ENCODE peak calls at places on chromosomes 13 and 19, in ten cellular contexts. One of them, this sample, is unnamed.

GRCh38 chr19:35560677-35561076 is 2.8 kb downstream of the ATP4A start:
- DNase-seq in KBM-7: no peak
- DNase-seq in memory B cell: no peak
- DNase-seq in stimulated activated CD4-positive, alpha-beta T cell treated with anti-CD3 and anti-CD28 coated beads, Interleukin-2, amount 100 ng/mL, for 48 hours: no peak
- DNase-seq in DMS153: no peak
- DNase-seq in germinal center: no peak
- DNase-seq in naive thymus-derived CD4-positive, alpha-beta T cell: no peak
- DNase-seq in thoracic aorta: no peak
- DNase-seq in astrocyte of the spinal cord: no peak
- DNase-seq in iris pigment epithelial cell: no peak
- DNase-seq in this sample: no peak

GRCh38 chr19:29259153-29259552 is 46.2 kb upstream of the UQCRFS1 start:
- DNase-seq in KBM-7: peak
- DNase-seq in memory B cell: no peak
- DNase-seq in stimulated activated CD4-positive, alpha-beta T cell treated with anti-CD3 and anti-CD28 coated beads, Interleukin-2, amount 100 ng/mL, for 48 hours: no peak
- DNase-seq in DMS153: no peak
- DNase-seq in germinal center: no peak
- DNase-seq in naive thymus-derived CD4-positive, alpha-beta T cell: no peak
- DNase-seq in thoracic aorta: no peak
- DNase-seq in astrocyte of the spinal cord: no peak
- DNase-seq in iris pigment epithelial cell: no peak
- DNase-seq in this sample: no peak

GRCh38 chr19:8820234-8820633 is 11.9 kb downstream of the ZNF558 start:
- DNase-seq in KBM-7: no peak
- DNase-seq in memory B cell: no peak
- DNase-seq in stimulated activated CD4-positive, alpha-beta T cell treated with anti-CD3 and anti-CD28 coated beads, Interleukin-2, amount 100 ng/mL, for 48 hours: no peak
- DNase-seq in DMS153: no peak
- DNase-seq in germinal center: no peak
- DNase-seq in naive thymus-derived CD4-positive, alpha-beta T cell: no peak
- DNase-seq in thoracic aorta: no peak
- DNase-seq in astrocyte of the spinal cord: no peak
- DNase-seq in iris pigment epithelial cell: no peak
- DNase-seq in this sample: no peak

GRCh38 chr13:101211261-101211660 is 205.0 kb downstream of the NALCN start:
- DNase-seq in KBM-7: no peak
- DNase-seq in memory B cell: no peak
- DNase-seq in stimulated activated CD4-positive, alpha-beta T cell treated with anti-CD3 and anti-CD28 coated beads, Interleukin-2, amount 100 ng/mL, for 48 hours: no peak
- DNase-seq in DMS153: no peak
- DNase-seq in germinal center: no peak
- DNase-seq in naive thymus-derived CD4-positive, alpha-beta T cell: no peak
- DNase-seq in thoracic aorta: no peak
- DNase-seq in astrocyte of the spinal cord: peak
- DNase-seq in iris pigment epithelial cell: peak
- DNase-seq in this sample: no peak

GRCh38 chr19:33143897-33144405 is 12.0 kb downstream of the WDR88 start:
- DNase-seq in KBM-7: peak
- DNase-seq in memory B cell: peak
- DNase-seq in stimulated activated CD4-positive, alpha-beta T cell treated with anti-CD3 and anti-CD28 coated beads, Interleukin-2, amount 100 ng/mL, for 48 hours: peak
- DNase-seq in DMS153: peak
- DNase-seq in germinal center: peak
- DNase-seq in naive thymus-derived CD4-positive, alpha-beta T cell: peak
- DNase-seq in thoracic aorta: no peak
- DNase-seq in astrocyte of the spinal cord: peak
- DNase-seq in iris pigment epithelial cell: peak
- DNase-seq in this sample: peak

GRCh38 chr13:38577048-38577447 is 109.8 kb upstream of the FREM2 start:
- DNase-seq in KBM-7: no peak
- DNase-seq in memory B cell: no peak
- DNase-seq in stimulated activated CD4-positive, alpha-beta T cell treated with anti-CD3 and anti-CD28 coated beads, Interleukin-2, amount 100 ng/mL, for 48 hours: no peak
- DNase-seq in DMS153: no peak
- DNase-seq in germinal center: no peak
- DNase-seq in naive thymus-derived CD4-positive, alpha-beta T cell: no peak
- DNase-seq in thoracic aorta: no peak
- DNase-seq in astrocyte of the spinal cord: no peak
- DNase-seq in iris pigment epithelial cell: peak
- DNase-seq in this sample: no peak

GRCh38 chr13:46964789-46965527 is 68.1 kb upstream of the HTR2A start:
- DNase-seq in KBM-7: no peak
- DNase-seq in memory B cell: no peak
- DNase-seq in stimulated activated CD4-positive, alpha-beta T cell treated with anti-CD3 and anti-CD28 coated beads, Interleukin-2, amount 100 ng/mL, for 48 hours: no peak
- DNase-seq in DMS153: no peak
- DNase-seq in germinal center: no peak
- DNase-seq in naive thymus-derived CD4-positive, alpha-beta T cell: no peak
- DNase-seq in thoracic aorta: no peak
- DNase-seq in astrocyte of the spinal cord: peak
- DNase-seq in iris pigment epithelial cell: peak
- DNase-seq in this sample: peak

GRCh38 chr13:30808600-30808999 is 73.3 kb downstream of the ALOX5AP start:
- DNase-seq in KBM-7: no peak
- DNase-seq in memory B cell: no peak
- DNase-seq in stimulated activated CD4-positive, alpha-beta T cell treated with anti-CD3 and anti-CD28 coated beads, Interleukin-2, amount 100 ng/mL, for 48 hours: no peak
- DNase-seq in DMS153: no peak
- DNase-seq in germinal center: no peak
- DNase-seq in naive thymus-derived CD4-positive, alpha-beta T cell: no peak
- DNase-seq in thoracic aorta: no peak
- DNase-seq in astrocyte of the spinal cord: no peak
- DNase-seq in iris pigment epithelial cell: no peak
- DNase-seq in this sample: no peak

GRCh38 chr19:37966211-37967072 is 59.4 kb downstream of the SIPA1L3 start:
- DNase-seq in KBM-7: no peak
- DNase-seq in memory B cell: no peak
- DNase-seq in stimulated activated CD4-positive, alpha-beta T cell treated with anti-CD3 and anti-CD28 coated beads, Interleukin-2, amount 100 ng/mL, for 48 hours: no peak
- DNase-seq in DMS153: no peak
- DNase-seq in germinal center: no peak
- DNase-seq in naive thymus-derived CD4-positive, alpha-beta T cell: no peak
- DNase-seq in thoracic aorta: no peak
- DNase-seq in astrocyte of the spinal cord: peak
- DNase-seq in iris pigment epithelial cell: no peak
- DNase-seq in this sample: peak

GRCh38 chr13:29925457-29925856 is 75.0 kb upstream of the UBL3 start:
- DNase-seq in KBM-7: peak
- DNase-seq in memory B cell: no peak
- DNase-seq in stimulated activated CD4-positive, alpha-beta T cell treated with anti-CD3 and anti-CD28 coated beads, Interleukin-2, amount 100 ng/mL, for 48 hours: no peak
- DNase-seq in DMS153: peak
- DNase-seq in germinal center: no peak
- DNase-seq in naive thymus-derived CD4-positive, alpha-beta T cell: no peak
- DNase-seq in thoracic aorta: peak
- DNase-seq in astrocyte of the spinal cord: peak
- DNase-seq in iris pigment epithelial cell: peak
- DNase-seq in this sample: peak

GRCh38 chr19:43229315-43229714 is 23.9 kb upstream of the PSG4 start:
- DNase-seq in KBM-7: peak
- DNase-seq in memory B cell: no peak
- DNase-seq in stimulated activated CD4-positive, alpha-beta T cell treated with anti-CD3 and anti-CD28 coated beads, Interleukin-2, amount 100 ng/mL, for 48 hours: no peak
- DNase-seq in DMS153: no peak
- DNase-seq in germinal center: no peak
- DNase-seq in naive thymus-derived CD4-positive, alpha-beta T cell: no peak
- DNase-seq in thoracic aorta: no peak
- DNase-seq in astrocyte of the spinal cord: no peak
- DNase-seq in iris pigment epithelial cell: peak
- DNase-seq in this sample: no peak

GRCh38 chr19:13982773-13983172 is 23.3 kb downstream of the RFX1 start:
- DNase-seq in KBM-7: no peak
- DNase-seq in memory B cell: no peak
- DNase-seq in stimulated activated CD4-positive, alpha-beta T cell treated with anti-CD3 and anti-CD28 coated beads, Interleukin-2, amount 100 ng/mL, for 48 hours: no peak
- DNase-seq in DMS153: no peak
- DNase-seq in germinal center: no peak
- DNase-seq in naive thymus-derived CD4-positive, alpha-beta T cell: no peak
- DNase-seq in thoracic aorta: no peak
- DNase-seq in astrocyte of the spinal cord: no peak
- DNase-seq in iris pigment epithelial cell: no peak
- DNase-seq in this sample: no peak

GRCh38 chr19:35045667-35046300 is 4.3 kb downstream of the HPN start:
- DNase-seq in KBM-7: peak
- DNase-seq in memory B cell: no peak
- DNase-seq in stimulated activated CD4-positive, alpha-beta T cell treated with anti-CD3 and anti-CD28 coated beads, Interleukin-2, amount 100 ng/mL, for 48 hours: peak
- DNase-seq in DMS153: no peak
- DNase-seq in germinal center: peak
- DNase-seq in naive thymus-derived CD4-positive, alpha-beta T cell: peak
- DNase-seq in thoracic aorta: no peak
- DNase-seq in astrocyte of the spinal cord: no peak
- DNase-seq in iris pigment epithelial cell: peak
- DNase-seq in this sample: no peak

GRCh38 chr19:33434090-33434885 is 60.8 kb downstream of the CEBPG start:
- DNase-seq in KBM-7: no peak
- DNase-seq in memory B cell: no peak
- DNase-seq in stimulated activated CD4-positive, alpha-beta T cell treated with anti-CD3 and anti-CD28 coated beads, Interleukin-2, amount 100 ng/mL, for 48 hours: no peak
- DNase-seq in DMS153: no peak
- DNase-seq in germinal center: no peak
- DNase-seq in naive thymus-derived CD4-positive, alpha-beta T cell: no peak
- DNase-seq in thoracic aorta: no peak
- DNase-seq in astrocyte of the spinal cord: no peak
- DNase-seq in iris pigment epithelial cell: no peak
- DNase-seq in this sample: no peak

GRCh38 chr19:56252699-56253422 is 19.7 kb upstream of the EDDM13 start:
- DNase-seq in KBM-7: peak
- DNase-seq in memory B cell: peak
- DNase-seq in stimulated activated CD4-positive, alpha-beta T cell treated with anti-CD3 and anti-CD28 coated beads, Interleukin-2, amount 100 ng/mL, for 48 hours: peak
- DNase-seq in DMS153: peak
- DNase-seq in germinal center: peak
- DNase-seq in naive thymus-derived CD4-positive, alpha-beta T cell: peak
- DNase-seq in thoracic aorta: no peak
- DNase-seq in astrocyte of the spinal cord: peak
- DNase-seq in iris pigment epithelial cell: peak
- DNase-seq in this sample: peak

GRCh38 chr19:56350416-56351045 is 35.9 kb upstream of the ZSCAN5A start:
- DNase-seq in KBM-7: peak
- DNase-seq in memory B cell: peak
- DNase-seq in stimulated activated CD4-positive, alpha-beta T cell treated with anti-CD3 and anti-CD28 coated beads, Interleukin-2, amount 100 ng/mL, for 48 hours: peak
- DNase-seq in DMS153: no peak
- DNase-seq in germinal center: peak
- DNase-seq in naive thymus-derived CD4-positive, alpha-beta T cell: peak
- DNase-seq in thoracic aorta: no peak
- DNase-seq in astrocyte of the spinal cord: peak
- DNase-seq in iris pigment epithelial cell: peak
- DNase-seq in this sample: peak

GRCh38 chr13:110915874-110916670 is 1.2 kb upstream of the ANKRD10 start:
- DNase-seq in KBM-7: peak
- DNase-seq in memory B cell: no peak
- DNase-seq in stimulated activated CD4-positive, alpha-beta T cell treated with anti-CD3 and anti-CD28 coated beads, Interleukin-2, amount 100 ng/mL, for 48 hours: no peak
- DNase-seq in DMS153: peak
- DNase-seq in germinal center: peak
- DNase-seq in naive thymus-derived CD4-positive, alpha-beta T cell: no peak
- DNase-seq in thoracic aorta: no peak
- DNase-seq in astrocyte of the spinal cord: peak
- DNase-seq in iris pigment epithelial cell: peak
- DNase-seq in this sample: no peak

GRCh38 chr13:92224052-92224821 is 825.8 kb downstream of the GPC5 start:
- DNase-seq in KBM-7: peak
- DNase-seq in memory B cell: no peak
- DNase-seq in stimulated activated CD4-positive, alpha-beta T cell treated with anti-CD3 and anti-CD28 coated beads, Interleukin-2, amount 100 ng/mL, for 48 hours: no peak
- DNase-seq in DMS153: no peak
- DNase-seq in germinal center: no peak
- DNase-seq in naive thymus-derived CD4-positive, alpha-beta T cell: no peak
- DNase-seq in thoracic aorta: no peak
- DNase-seq in astrocyte of the spinal cord: peak
- DNase-seq in iris pigment epithelial cell: peak
- DNase-seq in this sample: peak

GRCh38 chr13:113110048-113110851 is 4.7 kb downstream of the F7 start:
- DNase-seq in KBM-7: no peak
- DNase-seq in memory B cell: no peak
- DNase-seq in stimulated activated CD4-positive, alpha-beta T cell treated with anti-CD3 and anti-CD28 coated beads, Interleukin-2, amount 100 ng/mL, for 48 hours: no peak
- DNase-seq in DMS153: no peak
- DNase-seq in germinal center: no peak
- DNase-seq in naive thymus-derived CD4-positive, alpha-beta T cell: no peak
- DNase-seq in thoracic aorta: no peak
- DNase-seq in astrocyte of the spinal cord: no peak
- DNase-seq in iris pigment epithelial cell: no peak
- DNase-seq in this sample: no peak

GRCh38 chr19:14611051-14611450 is 28.2 kb downstream of the CLEC17A start:
- DNase-seq in KBM-7: no peak
- DNase-seq in memory B cell: no peak
- DNase-seq in stimulated activated CD4-positive, alpha-beta T cell treated with anti-CD3 and anti-CD28 coated beads, Interleukin-2, amount 100 ng/mL, for 48 hours: no peak
- DNase-seq in DMS153: no peak
- DNase-seq in germinal center: no peak
- DNase-seq in naive thymus-derived CD4-positive, alpha-beta T cell: no peak
- DNase-seq in thoracic aorta: no peak
- DNase-seq in astrocyte of the spinal cord: no peak
- DNase-seq in iris pigment epithelial cell: no peak
- DNase-seq in this sample: no peak

GRCh38 chr13:83297591-83298305 is 584.5 kb downstream of the SLITRK1 start:
- DNase-seq in KBM-7: no peak
- DNase-seq in memory B cell: no peak
- DNase-seq in stimulated activated CD4-positive, alpha-beta T cell treated with anti-CD3 and anti-CD28 coated beads, Interleukin-2, amount 100 ng/mL, for 48 hours: no peak
- DNase-seq in DMS153: no peak
- DNase-seq in germinal center: no peak
- DNase-seq in naive thymus-derived CD4-positive, alpha-beta T cell: no peak
- DNase-seq in thoracic aorta: no peak
- DNase-seq in astrocyte of the spinal cord: no peak
- DNase-seq in iris pigment epithelial cell: peak
- DNase-seq in this sample: no peak

GRCh38 chr19:3977242-3978143 is 6.6 kb upstream of the DAPK3 start:
- DNase-seq in KBM-7: no peak
- DNase-seq in memory B cell: no peak
- DNase-seq in stimulated activated CD4-positive, alpha-beta T cell treated with anti-CD3 and anti-CD28 coated beads, Interleukin-2, amount 100 ng/mL, for 48 hours: no peak
- DNase-seq in DMS153: no peak
- DNase-seq in germinal center: no peak
- DNase-seq in naive thymus-derived CD4-positive, alpha-beta T cell: no peak
- DNase-seq in thoracic aorta: no peak
- DNase-seq in astrocyte of the spinal cord: no peak
- DNase-seq in iris pigment epithelial cell: no peak
- DNase-seq in this sample: no peak

GRCh38 chr13:52851153-52851962 is 2.9 kb upstream of the PCDH8 start:
- DNase-seq in KBM-7: no peak
- DNase-seq in memory B cell: no peak
- DNase-seq in stimulated activated CD4-positive, alpha-beta T cell treated with anti-CD3 and anti-CD28 coated beads, Interleukin-2, amount 100 ng/mL, for 48 hours: no peak
- DNase-seq in DMS153: peak
- DNase-seq in germinal center: no peak
- DNase-seq in naive thymus-derived CD4-positive, alpha-beta T cell: no peak
- DNase-seq in thoracic aorta: no peak
- DNase-seq in astrocyte of the spinal cord: peak
- DNase-seq in iris pigment epithelial cell: peak
- DNase-seq in this sample: no peak

GRCh38 chr13:100513987-100514670 is 74.5 kb downstream of the GGACT start:
- DNase-seq in KBM-7: no peak
- DNase-seq in memory B cell: no peak
- DNase-seq in stimulated activated CD4-positive, alpha-beta T cell treated with anti-CD3 and anti-CD28 coated beads, Interleukin-2, amount 100 ng/mL, for 48 hours: no peak
- DNase-seq in DMS153: peak
- DNase-seq in germinal center: no peak
- DNase-seq in naive thymus-derived CD4-positive, alpha-beta T cell: no peak
- DNase-seq in thoracic aorta: no peak
- DNase-seq in astrocyte of the spinal cord: peak
- DNase-seq in iris pigment epithelial cell: peak
- DNase-seq in this sample: no peak

GRCh38 chr13:95275322-95276118 is 25.7 kb downstream of the ABCC4 start:
- DNase-seq in KBM-7: no peak
- DNase-seq in memory B cell: no peak
- DNase-seq in stimulated activated CD4-positive, alpha-beta T cell treated with anti-CD3 and anti-CD28 coated beads, Interleukin-2, amount 100 ng/mL, for 48 hours: no peak
- DNase-seq in DMS153: no peak
- DNase-seq in germinal center: no peak
- DNase-seq in naive thymus-derived CD4-positive, alpha-beta T cell: no peak
- DNase-seq in thoracic aorta: no peak
- DNase-seq in astrocyte of the spinal cord: no peak
- DNase-seq in iris pigment epithelial cell: no peak
- DNase-seq in this sample: no peak

GRCh38 chr19:49231804-49232203 is 74.2 kb downstream of the TRPM4 start:
- DNase-seq in KBM-7: no peak
- DNase-seq in memory B cell: no peak
- DNase-seq in stimulated activated CD4-positive, alpha-beta T cell treated with anti-CD3 and anti-CD28 coated beads, Interleukin-2, amount 100 ng/mL, for 48 hours: no peak
- DNase-seq in DMS153: no peak
- DNase-seq in germinal center: no peak
- DNase-seq in naive thymus-derived CD4-positive, alpha-beta T cell: no peak
- DNase-seq in thoracic aorta: no peak
- DNase-seq in astrocyte of the spinal cord: no peak
- DNase-seq in iris pigment epithelial cell: no peak
- DNase-seq in this sample: no peak

GRCh38 chr19:11495481-11495880 is 10.2 kb downstream of the ZNF653 start:
- DNase-seq in KBM-7: no peak
- DNase-seq in memory B cell: no peak
- DNase-seq in stimulated activated CD4-positive, alpha-beta T cell treated with anti-CD3 and anti-CD28 coated beads, Interleukin-2, amount 100 ng/mL, for 48 hours: no peak
- DNase-seq in DMS153: no peak
- DNase-seq in germinal center: no peak
- DNase-seq in naive thymus-derived CD4-positive, alpha-beta T cell: no peak
- DNase-seq in thoracic aorta: no peak
- DNase-seq in astrocyte of the spinal cord: no peak
- DNase-seq in iris pigment epithelial cell: no peak
- DNase-seq in this sample: no peak

GRCh38 chr19:22893855-22894270 is 61.8 kb downstream of the ZNF723 start:
- DNase-seq in KBM-7: no peak
- DNase-seq in memory B cell: no peak
- DNase-seq in stimulated activated CD4-positive, alpha-beta T cell treated with anti-CD3 and anti-CD28 coated beads, Interleukin-2, amount 100 ng/mL, for 48 hours: no peak
- DNase-seq in DMS153: no peak
- DNase-seq in germinal center: no peak
- DNase-seq in naive thymus-derived CD4-positive, alpha-beta T cell: no peak
- DNase-seq in thoracic aorta: no peak
- DNase-seq in astrocyte of the spinal cord: no peak
- DNase-seq in iris pigment epithelial cell: no peak
- DNase-seq in this sample: no peak